ENCODE peak calls at places on chromosomes 5 and 9, in six cellular contexts. One of them, this sample, is unnamed.

GRCh38 chr5:150765019-150765788 is 6.4 kb upstream of the DCTN4 start:
- DNase-seq in HFF-Myc: no peak
- DNase-seq in lower leg skin: no peak
- DNase-seq in GM23338: no peak
- DNase-seq in epithelial cell of esophagus: no peak
- DNase-seq in lower lobe of right lung: no peak
- DNase-seq in this sample: no peak

GRCh38 chr5:132907161-132907560 is 33.7 kb downstream of the LEAP2 start:
- DNase-seq in HFF-Myc: no peak
- DNase-seq in lower leg skin: no peak
- DNase-seq in GM23338: no peak
- DNase-seq in epithelial cell of esophagus: peak
- DNase-seq in lower lobe of right lung: no peak
- DNase-seq in this sample: no peak

GRCh38 chr5:34976347-34976746 is 47.0 kb downstream of the DNAJC21 start:
- DNase-seq in HFF-Myc: no peak
- DNase-seq in lower leg skin: no peak
- DNase-seq in GM23338: peak
- DNase-seq in epithelial cell of esophagus: no peak
- DNase-seq in lower lobe of right lung: no peak
- DNase-seq in this sample: no peak

GRCh38 chr9:114856942-114857315 is 51.1 kb upstream of the TNFSF15 start:
- DNase-seq in HFF-Myc: no peak
- DNase-seq in lower leg skin: no peak
- DNase-seq in GM23338: no peak
- DNase-seq in epithelial cell of esophagus: no peak
- DNase-seq in lower lobe of right lung: no peak
- DNase-seq in this sample: no peak

GRCh38 chr5:159951387-159951786 is 35.1 kb downstream of the ADRA1B start:
- DNase-seq in HFF-Myc: no peak
- DNase-seq in lower leg skin: no peak
- DNase-seq in GM23338: peak
- DNase-seq in epithelial cell of esophagus: no peak
- DNase-seq in lower lobe of right lung: no peak
- DNase-seq in this sample: no peak

GRCh38 chr5:108381955-108382783 is at the start of gene FBXL17:
- DNase-seq in HFF-Myc: peak
- DNase-seq in lower leg skin: peak
- DNase-seq in GM23338: peak
- DNase-seq in epithelial cell of esophagus: peak
- DNase-seq in lower lobe of right lung: peak
- DNase-seq in this sample: peak

GRCh38 chr5:52658266-52658665 is 129.4 kb upstream of the ITGA1 start:
- DNase-seq in HFF-Myc: no peak
- DNase-seq in lower leg skin: no peak
- DNase-seq in GM23338: no peak
- DNase-seq in epithelial cell of esophagus: no peak
- DNase-seq in lower lobe of right lung: no peak
- DNase-seq in this sample: no peak

GRCh38 chr9:113589890-113590289 is 126.4 kb downstream of the RGS3 start:
- DNase-seq in HFF-Myc: no peak
- DNase-seq in lower leg skin: no peak
- DNase-seq in GM23338: no peak
- DNase-seq in epithelial cell of esophagus: peak
- DNase-seq in lower lobe of right lung: peak
- DNase-seq in this sample: no peak

GRCh38 chr9:137294091-137294683 is 7.9 kb downstream of the NRARP start:
- DNase-seq in HFF-Myc: no peak
- DNase-seq in lower leg skin: no peak
- DNase-seq in GM23338: peak
- DNase-seq in epithelial cell of esophagus: peak
- DNase-seq in lower lobe of right lung: no peak
- DNase-seq in this sample: no peak

GRCh38 chr9:137970098-137970497 is 92.5 kb downstream of the CACNA1B start:
- DNase-seq in HFF-Myc: no peak
- DNase-seq in lower leg skin: no peak
- DNase-seq in GM23338: no peak
- DNase-seq in epithelial cell of esophagus: no peak
- DNase-seq in lower lobe of right lung: no peak
- DNase-seq in this sample: no peak

GRCh38 chr5:169895876-169896275 is 84.4 kb downstream of the INSYN2B start:
- DNase-seq in HFF-Myc: no peak
- DNase-seq in lower leg skin: no peak
- DNase-seq in GM23338: no peak
- DNase-seq in epithelial cell of esophagus: no peak
- DNase-seq in lower lobe of right lung: no peak
- DNase-seq in this sample: no peak

GRCh38 chr5:51389582-51390463 is 6.6 kb downstream of the ISL1 start:
- DNase-seq in HFF-Myc: no peak
- DNase-seq in lower leg skin: no peak
- DNase-seq in GM23338: peak
- DNase-seq in epithelial cell of esophagus: peak
- DNase-seq in lower lobe of right lung: no peak
- DNase-seq in this sample: no peak

GRCh38 chr9:121308765-121309164 is 40.8 kb downstream of the GSN start:
- DNase-seq in HFF-Myc: no peak
- DNase-seq in lower leg skin: no peak
- DNase-seq in GM23338: no peak
- DNase-seq in epithelial cell of esophagus: no peak
- DNase-seq in lower lobe of right lung: peak
- DNase-seq in this sample: no peak

GRCh38 chr5:40834849-40835787 is at the start of gene RPL37:
- DNase-seq in HFF-Myc: peak
- DNase-seq in lower leg skin: peak
- DNase-seq in GM23338: peak
- DNase-seq in epithelial cell of esophagus: peak
- DNase-seq in lower lobe of right lung: peak
- DNase-seq in this sample: peak
- H3K4me3 ChIP-seq in HFF-Myc: peak
- H3K4me3 ChIP-seq in lower leg skin: peak
- H3K4me3 ChIP-seq in GM23338: peak
- H3K4me3 ChIP-seq in epithelial cell of esophagus: peak
- H3K4me3 ChIP-seq in lower lobe of right lung: peak
- H3K4me3 ChIP-seq in this sample: peak

DNA sequence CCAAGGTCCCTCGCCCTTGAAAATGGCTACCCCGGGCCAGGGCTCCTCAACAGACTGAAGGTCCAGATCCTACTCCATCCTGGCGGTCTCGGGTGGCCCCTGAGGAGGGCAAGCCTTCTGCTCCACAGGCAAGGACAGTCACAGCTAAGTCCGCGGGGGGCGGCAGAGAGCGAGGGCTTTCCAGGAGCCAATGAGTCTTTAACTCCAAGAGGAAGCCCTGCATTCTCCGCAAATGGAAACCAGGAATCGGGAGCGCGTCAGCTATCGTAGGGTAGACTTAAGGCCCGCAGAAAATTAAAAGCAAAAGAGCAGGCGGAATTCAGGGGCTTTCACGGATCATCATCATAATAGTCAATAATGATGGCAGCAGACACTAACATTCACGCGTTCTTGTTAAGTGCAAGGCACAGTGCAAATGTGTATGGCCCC is 87.8 kb upstream of the TNFAIP8 start:
- DNase-seq in HFF-Myc: peak
- DNase-seq in lower leg skin: peak
- DNase-seq in GM23338: peak
- DNase-seq in epithelial cell of esophagus: peak
- DNase-seq in lower lobe of right lung: peak
- DNase-seq in this sample: peak
- TF ChIP-seq CTCF in HFF-Myc: peak
- TF ChIP-seq CTCF in lower leg skin: no peak
- TF ChIP-seq CTCF in GM23338: peak
- TF ChIP-seq CTCF in epithelial cell of esophagus: peak
- TF ChIP-seq CTCF in lower lobe of right lung: peak
- TF ChIP-seq CTCF in this sample: peak

GRCh38 chr9:71766663-71767062 is 1.6 kb downstream of the CEMIP2 start:
- DNase-seq in HFF-Myc: no peak
- DNase-seq in lower leg skin: no peak
- DNase-seq in GM23338: no peak
- DNase-seq in epithelial cell of esophagus: peak
- DNase-seq in lower lobe of right lung: no peak
- DNase-seq in this sample: no peak
- H3K4me3 ChIP-seq in HFF-Myc: peak
- H3K4me3 ChIP-seq in lower leg skin: peak
- H3K4me3 ChIP-seq in GM23338: peak
- H3K4me3 ChIP-seq in epithelial cell of esophagus: peak
- H3K4me3 ChIP-seq in lower lobe of right lung: peak
- H3K4me3 ChIP-seq in this sample: peak

GRCh38 chr9:97954550-97954989 is 16.6 kb upstream of the HEMGN start:
- DNase-seq in HFF-Myc: no peak
- DNase-seq in lower leg skin: no peak
- DNase-seq in GM23338: peak
- DNase-seq in epithelial cell of esophagus: peak
- DNase-seq in lower lobe of right lung: no peak
- DNase-seq in this sample: no peak
- TF ChIP-seq CTCF in HFF-Myc: peak
- TF ChIP-seq CTCF in lower leg skin: no peak
- TF ChIP-seq CTCF in GM23338: peak
- TF ChIP-seq CTCF in epithelial cell of esophagus: peak
- TF ChIP-seq CTCF in lower lobe of right lung: peak
- TF ChIP-seq CTCF in this sample: peak

DNA sequence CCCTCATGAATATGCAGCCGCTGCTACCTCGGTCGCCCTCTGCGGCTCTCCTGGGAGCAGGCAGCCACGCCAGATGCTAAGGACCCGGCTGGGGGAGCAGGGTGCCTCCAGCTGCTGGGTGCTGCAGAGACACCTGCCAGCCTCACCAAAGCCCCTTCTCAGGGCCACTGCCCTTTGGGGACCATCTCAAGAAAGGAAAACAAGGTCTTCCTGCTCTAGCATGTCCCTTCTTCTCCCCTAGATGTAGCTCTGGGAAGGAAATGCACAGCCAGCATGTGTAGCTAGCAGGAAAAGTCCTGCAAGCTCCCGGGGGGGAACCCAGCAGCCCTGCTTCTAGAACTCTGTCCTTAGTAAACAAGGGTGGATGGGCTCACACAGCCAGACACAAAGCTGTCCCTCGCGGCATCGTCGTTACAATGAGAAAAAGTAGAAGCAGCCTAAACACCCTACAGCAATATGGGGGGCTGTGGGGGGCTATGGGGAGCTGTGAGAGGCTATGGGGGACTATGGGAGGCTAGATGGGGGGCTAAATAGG is 56.7 kb upstream of the OLFM1 start:
- DNase-seq in HFF-Myc: no peak
- DNase-seq in lower leg skin: no peak
- DNase-seq in GM23338: no peak
- DNase-seq in epithelial cell of esophagus: no peak
- DNase-seq in lower lobe of right lung: no peak
- DNase-seq in this sample: no peak
- H3K4me3 ChIP-seq in HFF-Myc: no peak
- H3K4me3 ChIP-seq in lower leg skin: no peak
- H3K4me3 ChIP-seq in GM23338: no peak
- H3K4me3 ChIP-seq in epithelial cell of esophagus: no peak
- H3K4me3 ChIP-seq in lower lobe of right lung: no peak
- H3K4me3 ChIP-seq in this sample: no peak

GRCh38 chr5:40755093-40755406 is 711 bp downstream of the TTC33 start:
- DNase-seq in HFF-Myc: peak
- DNase-seq in lower leg skin: peak
- DNase-seq in GM23338: peak
- DNase-seq in epithelial cell of esophagus: peak
- DNase-seq in lower lobe of right lung: peak
- DNase-seq in this sample: peak
- TF ChIP-seq CTCF in HFF-Myc: peak
- TF ChIP-seq CTCF in lower leg skin: no peak
- TF ChIP-seq CTCF in GM23338: peak
- TF ChIP-seq CTCF in epithelial cell of esophagus: peak
- TF ChIP-seq CTCF in lower lobe of right lung: peak
- TF ChIP-seq CTCF in this sample: peak

DNA sequence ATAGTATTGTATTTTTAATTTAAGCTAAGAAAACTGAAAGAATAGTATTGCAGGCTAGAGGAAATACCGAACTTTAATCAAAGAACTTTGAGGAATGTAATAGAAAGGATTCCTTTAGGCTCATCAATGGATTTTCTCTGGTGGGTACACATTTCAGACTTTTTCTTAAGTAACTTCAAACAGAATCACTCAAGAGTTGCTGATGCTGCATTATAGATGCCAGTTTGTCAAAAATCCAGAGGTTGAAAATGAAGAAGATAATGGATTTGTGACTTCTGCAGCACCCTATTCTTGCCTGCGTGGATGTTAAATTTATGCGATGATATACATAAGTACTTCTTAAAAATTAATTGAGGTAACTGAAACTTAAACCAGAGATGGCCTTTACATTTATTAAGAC is 347 bp downstream of the OGN start:
- DNase-seq in HFF-Myc: no peak
- DNase-seq in lower leg skin: no peak
- DNase-seq in GM23338: no peak
- DNase-seq in epithelial cell of esophagus: no peak
- DNase-seq in lower lobe of right lung: no peak
- DNase-seq in this sample: no peak
- H3K4me3 ChIP-seq in HFF-Myc: no peak
- H3K4me3 ChIP-seq in lower leg skin: no peak
- H3K4me3 ChIP-seq in GM23338: no peak
- H3K4me3 ChIP-seq in epithelial cell of esophagus: no peak
- H3K4me3 ChIP-seq in lower lobe of right lung: peak
- H3K4me3 ChIP-seq in this sample: no peak

DNA sequence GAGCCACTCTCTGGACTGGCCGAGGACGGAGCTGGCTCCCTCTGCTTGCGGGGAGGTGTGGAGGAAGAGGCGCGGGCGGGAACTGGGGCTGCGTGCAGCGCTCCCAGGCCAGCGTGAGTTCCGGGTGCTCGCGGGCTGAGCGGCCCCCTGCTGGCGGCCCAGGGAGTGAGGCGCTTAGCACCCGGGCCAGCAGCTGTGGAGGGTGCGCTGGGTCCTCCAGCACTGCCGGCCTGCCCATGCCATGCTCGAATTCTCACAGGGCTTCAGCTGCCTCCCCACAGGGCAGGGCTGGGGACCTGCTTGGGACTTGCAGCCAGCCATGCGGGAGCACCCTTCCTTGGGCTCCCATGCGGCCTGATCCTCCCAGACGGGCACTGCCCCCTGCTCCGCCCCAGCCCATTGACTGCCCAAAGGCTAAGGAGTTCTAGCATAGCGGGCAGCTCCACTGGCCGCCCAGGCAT is 416.9 kb downstream of the MRPS30 start:
- DNase-seq in HFF-Myc: no peak
- DNase-seq in lower leg skin: no peak
- DNase-seq in GM23338: peak
- DNase-seq in epithelial cell of esophagus: no peak
- DNase-seq in lower lobe of right lung: no peak
- DNase-seq in this sample: no peak
- TF ChIP-seq CTCF in HFF-Myc: peak
- TF ChIP-seq CTCF in lower leg skin: no peak
- TF ChIP-seq CTCF in GM23338: peak
- TF ChIP-seq CTCF in epithelial cell of esophagus: no peak
- TF ChIP-seq CTCF in lower lobe of right lung: no peak
- TF ChIP-seq CTCF in this sample: no peak

This sample was measured in AG09309.